ENCODE peak calls at places on chromosome 6, in four cellular contexts. One of them, this sample, is unnamed.
A peak's percentile ranks its signal among the peaks of the same experiment; 100 is the strongest.

GRCh38 chr6:27452496-27452897 is 20.4 kb downstream of the ZNF184 start:
- DNase-seq in PC-3: peak; percentile 5
- DNase-seq in pancreas: no peak
- DNase-seq in ascending aorta: no peak
- DNase-seq in this sample: no peak

GRCh38 chr6:120873125-120873865 is 461.0 kb downstream of the TBC1D32 start:
- DNase-seq in pancreas: no peak
- DNase-seq in PC-3: no peak
- DNase-seq in ascending aorta: no peak
- DNase-seq in this sample: no peak

GRCh38 chr6:21188505-21189223 is 404.9 kb upstream of the SOX4 start:
- DNase-seq in PC-3: no peak
- DNase-seq in ascending aorta: no peak
- DNase-seq in pancreas: no peak
- DNase-seq in this sample: no peak

GRCh38 chr6:146905313-146905712 is 298.9 kb upstream of the STXBP5 start:
- DNase-seq in ascending aorta: no peak
- DNase-seq in pancreas: peak; percentile 37
- DNase-seq in PC-3: peak; percentile 96
- DNase-seq in this sample: no peak

GRCh38 chr6:57224769-57225515 is 2.8 kb upstream of the RAB23 start:
- DNase-seq in PC-3: peak; percentile 48
- DNase-seq in pancreas: no peak
- DNase-seq in ascending aorta: no peak
- DNase-seq in this sample: no peak

GRCh38 chr6:14841901-14842421 is 403.9 kb upstream of the JARID2 start:
- DNase-seq in PC-3: peak; percentile 32
- DNase-seq in ascending aorta: no peak
- DNase-seq in pancreas: no peak
- DNase-seq in this sample: peak; percentile 25

GRCh38 chr6:100663219-100663863 is 198.6 kb upstream of the SIM1 start:
- DNase-seq in PC-3: peak; percentile 80
- DNase-seq in pancreas: no peak
- DNase-seq in ascending aorta: no peak
- DNase-seq in this sample: peak; percentile 56

GRCh38 chr6:1312444-1313363 is 806 bp downstream of the FOXQ1 start:
- DNase-seq in ascending aorta: no peak
- DNase-seq in pancreas: peak; percentile 53
- DNase-seq in PC-3: no peak
- DNase-seq in this sample: no peak

GRCh38 chr6:22709804-22710203 is 140.4 kb downstream of the HDGFL1 start:
- DNase-seq in pancreas: no peak
- DNase-seq in PC-3: no peak
- DNase-seq in ascending aorta: no peak
- DNase-seq in this sample: no peak

GRCh38 chr6:148789991-148790390 is 43.2 kb downstream of the UST start:
- DNase-seq in PC-3: no peak
- DNase-seq in pancreas: no peak
- DNase-seq in ascending aorta: no peak
- DNase-seq in this sample: no peak

GRCh38 chr6:39335780-39336541 is 13.5 kb upstream of the KCNK16 start:
- DNase-seq in pancreas: no peak
- DNase-seq in PC-3: no peak
- DNase-seq in ascending aorta: no peak
- DNase-seq in this sample: no peak

GRCh38 chr6:116536216-116536621 is 9.3 kb downstream of the TRAPPC3L start:
- DNase-seq in pancreas: no peak
- DNase-seq in PC-3: peak; percentile 75
- DNase-seq in ascending aorta: no peak
- DNase-seq in this sample: peak; percentile 37

GRCh38 chr6:93786474-93787330 is 367.3 kb upstream of the EPHA7 start:
- DNase-seq in pancreas: no peak
- DNase-seq in ascending aorta: no peak
- DNase-seq in PC-3: peak; percentile 14
- DNase-seq in this sample: peak; percentile 41

GRCh38 chr6:154432533-154433476 is 76.2 kb upstream of the IPCEF1 start:
- DNase-seq in PC-3: no peak
- DNase-seq in ascending aorta: no peak
- DNase-seq in pancreas: no peak
- DNase-seq in this sample: no peak

GRCh38 chr6:155174576-155175174 is 89.1 kb upstream of the CLDN20 start:
- DNase-seq in pancreas: peak; percentile 32
- DNase-seq in PC-3: peak; percentile 79
- DNase-seq in ascending aorta: peak; percentile 80
- DNase-seq in this sample: peak; percentile 64

GRCh38 chr6:127471379-127472255 is 12.4 kb upstream of the KIAA0408 start:
- DNase-seq in ascending aorta: no peak
- DNase-seq in PC-3: peak; percentile 48
- DNase-seq in pancreas: no peak
- DNase-seq in this sample: no peak

GRCh38 chr6:38489951-38490350 is 149.8 kb downstream of the BTBD9 start:
- DNase-seq in PC-3: no peak
- DNase-seq in ascending aorta: no peak
- DNase-seq in pancreas: no peak
- DNase-seq in this sample: no peak

GRCh38 chr6:31495580-31495979 is 2.4 kb upstream of the MICB start:
- DNase-seq in PC-3: peak; percentile 57
- DNase-seq in pancreas: no peak
- DNase-seq in ascending aorta: peak; percentile 59
- DNase-seq in this sample: no peak

GRCh38 chr6:163327936-163328335 is 86.6 kb upstream of the QKI start:
- DNase-seq in PC-3: no peak
- DNase-seq in ascending aorta: peak; percentile 35
- DNase-seq in pancreas: no peak
- DNase-seq in this sample: no peak

GRCh38 chr6:79705456-79705995 is 74.4 kb downstream of the SH3BGRL2 start:
- DNase-seq in PC-3: no peak
- DNase-seq in pancreas: no peak
- DNase-seq in ascending aorta: no peak
- DNase-seq in this sample: no peak
- TF ChIP-seq CTCF in PC-3: no peak
- TF ChIP-seq CTCF in pancreas: no peak
- TF ChIP-seq CTCF in ascending aorta: no peak
- TF ChIP-seq CTCF in this sample: no peak

DNA sequence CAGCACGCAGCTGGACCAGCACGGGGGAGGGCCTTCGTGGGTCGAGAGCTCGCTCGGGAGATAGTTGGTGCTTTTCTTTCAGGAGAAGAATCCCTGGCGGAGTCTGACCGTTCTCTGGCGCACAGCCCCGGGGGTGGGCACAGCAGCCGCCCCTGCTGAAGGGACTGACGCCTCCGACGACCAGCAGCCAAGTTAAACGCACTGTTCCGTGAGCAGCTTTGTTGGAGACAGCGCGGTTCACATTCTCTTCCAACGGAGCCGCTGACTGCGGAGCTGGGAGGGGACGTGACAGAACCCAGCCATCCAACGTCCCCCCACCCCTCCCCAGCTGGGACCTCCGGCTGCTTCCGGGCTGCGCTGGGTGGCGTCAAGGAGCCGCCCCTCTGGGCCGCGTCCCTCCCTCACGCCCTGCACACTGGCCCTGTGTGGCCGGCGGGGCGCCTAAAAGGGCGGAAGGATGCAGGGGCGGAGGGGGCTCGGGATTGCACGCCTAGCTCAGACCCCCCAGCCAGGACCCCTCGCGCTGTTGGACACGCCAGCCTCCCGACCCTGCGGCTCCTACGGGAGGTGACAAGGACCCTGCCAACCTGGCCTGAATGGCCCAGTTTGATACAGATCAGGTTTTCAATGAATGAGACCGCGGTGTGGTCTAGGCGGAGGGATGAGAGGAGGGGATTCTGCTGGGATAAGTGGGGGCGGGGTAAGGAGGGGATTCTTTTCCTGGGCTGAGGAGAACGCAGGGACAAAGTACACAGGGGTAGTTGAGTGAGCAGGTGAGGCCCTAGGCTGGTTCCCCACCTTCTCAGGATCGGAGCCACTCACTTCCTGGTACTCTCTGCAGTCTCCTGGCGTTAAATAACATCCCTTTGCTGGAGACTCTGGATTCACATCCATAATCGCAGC is 36.4 kb upstream of the KHDC1 start:
- DNase-seq in ascending aorta: no peak
- DNase-seq in pancreas: no peak
- DNase-seq in PC-3: no peak
- DNase-seq in this sample: no peak
- H3K4me3 ChIP-seq in ascending aorta: peak overlapping the region; percentile 14
- H3K4me3 ChIP-seq in pancreas: no peak overlapping the region
- H3K4me3 ChIP-seq in PC-3: no peak overlapping the region
- H3K4me3 ChIP-seq in this sample: peak overlapping the region; percentile 7

GRCh38 chr6:2951723-2952122 is 19.6 kb downstream of the SERPINB6 start:
- DNase-seq in pancreas: no peak
- DNase-seq in PC-3: no peak
- DNase-seq in ascending aorta: peak; percentile 68
- DNase-seq in this sample: no peak
- H3K36me3 ChIP-seq in pancreas: no peaks in the 10 kb centered on the region
- H3K36me3 ChIP-seq in PC-3: peaks cover 21% of the 10 kb centered on the region
- H3K36me3 ChIP-seq in ascending aorta: peaks cover 14% of the 10 kb centered on the region
- H3K36me3 ChIP-seq in this sample: peaks cover 4% of the 10 kb centered on the region

GRCh38 chr6:135411339-135411738 is 86.2 kb downstream of the AHI1 start:
- DNase-seq in PC-3: peak; percentile 14
- DNase-seq in pancreas: no peak
- DNase-seq in ascending aorta: no peak
- DNase-seq in this sample: no peak
- TF ChIP-seq CTCF in PC-3: peak; percentile 53
- TF ChIP-seq CTCF in pancreas: no peak
- TF ChIP-seq CTCF in ascending aorta: no peak
- TF ChIP-seq CTCF in this sample: peak; percentile 2

DNA sequence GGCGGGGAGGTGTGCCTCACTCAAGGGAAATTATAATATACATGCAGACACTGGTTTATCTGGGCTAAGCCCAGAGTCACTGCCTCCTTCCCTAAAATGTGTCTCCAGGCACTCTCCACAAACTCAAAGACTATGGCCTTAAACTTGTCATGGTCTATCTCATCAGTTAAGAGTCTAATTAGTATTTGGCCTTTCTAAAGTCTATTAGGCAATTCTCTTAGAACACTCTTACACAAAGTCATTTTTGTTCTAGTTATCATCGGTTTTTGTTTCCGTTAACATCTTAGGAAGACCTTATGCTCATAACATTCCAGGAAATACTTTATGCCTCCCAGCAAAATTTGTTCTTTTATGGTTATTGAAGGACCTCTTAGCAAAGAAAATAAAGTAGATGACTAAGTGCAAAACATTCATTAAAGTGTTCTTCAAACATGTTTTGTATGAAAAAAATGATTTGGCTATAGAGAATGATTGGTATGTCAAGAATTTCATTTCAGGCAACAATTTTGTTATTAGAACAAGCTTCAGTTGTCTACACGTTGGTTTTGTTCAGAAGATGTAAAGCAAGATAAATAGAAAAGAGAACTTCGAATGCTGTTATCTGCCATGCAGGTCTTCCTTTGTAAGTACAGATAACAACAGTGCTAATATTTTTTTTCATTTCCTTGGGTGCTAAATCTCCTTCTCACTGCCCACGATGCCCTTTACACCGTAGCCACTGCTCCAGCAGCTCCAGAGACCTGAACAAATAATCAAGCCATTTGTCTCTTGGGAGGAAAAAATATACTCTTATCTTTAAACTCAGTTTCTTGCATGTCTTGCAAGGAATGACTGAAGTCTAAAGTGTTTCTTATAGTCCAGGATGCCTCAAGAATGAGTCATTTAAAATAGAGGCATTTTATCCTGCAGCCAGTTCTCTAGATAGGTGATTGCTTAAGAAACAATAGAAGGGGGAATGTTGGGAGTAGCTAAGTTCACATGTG is 170.4 kb downstream of the HTR1B start:
- DNase-seq in ascending aorta: no peak
- DNase-seq in PC-3: peak; percentile 64
- DNase-seq in pancreas: no peak
- DNase-seq in this sample: peak; percentile 42
- H3K4me3 ChIP-seq in ascending aorta: no peak overlapping the region
- H3K4me3 ChIP-seq in PC-3: peak overlapping the region; percentile 27
- H3K4me3 ChIP-seq in pancreas: no peak overlapping the region
- H3K4me3 ChIP-seq in this sample: no peak overlapping the region

GRCh38 chr6:16481680-16482079 is 243.3 kb downstream of the GMPR start:
- DNase-seq in PC-3: no peak
- DNase-seq in pancreas: no peak
- DNase-seq in ascending aorta: no peak
- DNase-seq in this sample: no peak
- H3K36me3 ChIP-seq in PC-3: peaks cover 4% of the 10 kb centered on the region
- H3K36me3 ChIP-seq in pancreas: no peaks in the 10 kb centered on the region
- H3K36me3 ChIP-seq in ascending aorta: peaks cover 5% of the 10 kb centered on the region
- H3K36me3 ChIP-seq in this sample: no peaks in the 10 kb centered on the region

This sample was measured in kidney epithelial cell.